ENCODE peak calls at places on chromosomes 6 and 20, in seven cellular contexts. J, A, P, I, Z, C and B are unnamed samples.

GRCh38 chr20:23106271-23106851 is 20.2 kb upstream of the CD93 start:
- DNase-seq in P (no peak), A (no peak), C (no peak), J (peak), I (peak), Z (peak), B (no peak)

GRCh38 chr20:16243470-16243869 is 329.8 kb downstream of the KIF16B start:
- DNase-seq in P (no peak), C (peak), I (no peak), J (no peak), A (no peak), Z (no peak), B (no peak)

GRCh38 chr20:9609892-9610502 is 95.6 kb downstream of the LAMP5 start:
- DNase-seq in A (no peak), I (peak), C (peak), P (peak), Z (peak), J (peak), B (no peak)

GRCh38 chr6:125781307-125781868 is 9.4 kb upstream of the NCOA7 start:
- DNase-seq in A (peak), J (no peak), C (no peak), Z (peak), P (peak), I (no peak), B (no peak)

GRCh38 chr6:117079946-117080345 is 185.4 kb upstream of the VGLL2 start:
- DNase-seq in A (no peak), Z (no peak), C (no peak), P (no peak), I (no peak), J (no peak), B (no peak)

GRCh38 chr6:158512809-158513208 is 47.1 kb upstream of the TMEM181 start:
- DNase-seq in P (no peak), J (no peak), Z (no peak), C (no peak), A (no peak), I (no peak), B (no peak)

GRCh38 chr6:6002005-6002808 is 4.5 kb downstream of the NRN1 start:
- DNase-seq in P (no peak), J (no peak), Z (no peak), A (no peak), I (no peak), C (no peak), B (no peak)

GRCh38 chr6:16973545-16974386 is 128.1 kb upstream of the STMND1 start:
- DNase-seq in Z (no peak), J (no peak), A (no peak), P (no peak), I (no peak), C (no peak), B (no peak)

GRCh38 chr20:55586626-55587025 is 418.7 kb downstream of the CBLN4 start:
- DNase-seq in P (no peak), J (no peak), C (no peak), A (no peak), Z (no peak), I (no peak), B (no peak)

GRCh38 chr6:137867685-137868509 is 838 bp downstream of the TNFAIP3 start:
- DNase-seq in A (peak), C (peak), P (no peak), J (no peak), I (peak), Z (no peak), B (no peak)

GRCh38 chr6:31771992-31772358 is 5.2 kb downstream of the VWA7 start:
- DNase-seq in P (peak), Z (peak), A (no peak), I (no peak), C (no peak), J (no peak), B (no peak)

DNA sequence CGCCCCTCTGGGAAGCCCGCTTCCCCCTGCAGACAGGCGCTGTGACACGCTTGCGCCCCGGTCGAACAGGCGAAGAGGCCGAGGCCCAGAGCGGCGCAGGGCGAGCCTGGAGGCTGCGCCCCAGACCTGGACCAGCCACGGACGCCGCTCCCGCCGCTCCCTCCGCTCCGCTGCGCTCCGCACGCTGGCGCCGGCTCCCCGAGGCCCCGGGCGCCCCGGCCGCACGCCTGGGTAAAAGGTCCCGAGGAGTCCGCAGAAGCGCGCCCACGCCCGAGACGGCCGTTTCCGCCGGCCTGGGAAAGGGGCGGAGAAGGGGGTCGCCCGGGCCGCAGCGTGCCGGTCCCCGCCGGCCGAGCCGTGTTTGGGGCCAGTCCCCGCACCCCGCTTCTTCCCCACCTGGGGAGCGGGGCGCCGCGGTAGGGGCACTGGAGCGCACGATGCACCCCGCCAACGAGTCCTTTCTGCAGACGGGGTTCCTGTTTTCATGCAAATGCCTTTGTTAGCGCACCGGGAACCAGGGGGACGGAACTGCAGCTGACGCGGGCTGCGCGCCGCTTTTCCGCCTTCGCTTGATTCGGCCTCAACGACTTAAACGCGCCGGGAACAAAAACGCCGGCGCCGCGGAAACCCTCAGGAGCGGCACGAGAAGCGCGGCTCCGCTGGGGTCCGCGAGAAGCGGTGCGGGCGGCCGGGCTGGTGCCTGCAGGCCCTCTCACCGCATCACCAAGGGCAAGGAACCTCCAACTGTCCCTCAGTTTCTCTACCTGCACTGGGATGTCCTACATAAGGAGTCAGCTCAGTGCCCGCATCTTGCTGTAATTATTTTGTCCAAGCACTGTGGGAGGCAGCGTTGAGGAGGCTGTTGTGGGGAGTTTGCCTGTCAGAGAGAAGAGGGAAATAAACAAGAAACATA is 91.7 kb upstream of the SIRPA start:
- DNase-seq in A (peak), I (peak), P (peak), Z (peak), C (no peak), J (peak), B (no peak)
- H3K4me3 ChIP-seq in A (peak), I (peak), P (peak), Z (peak), C (no peak), J (peak), B (peak)

DNA sequence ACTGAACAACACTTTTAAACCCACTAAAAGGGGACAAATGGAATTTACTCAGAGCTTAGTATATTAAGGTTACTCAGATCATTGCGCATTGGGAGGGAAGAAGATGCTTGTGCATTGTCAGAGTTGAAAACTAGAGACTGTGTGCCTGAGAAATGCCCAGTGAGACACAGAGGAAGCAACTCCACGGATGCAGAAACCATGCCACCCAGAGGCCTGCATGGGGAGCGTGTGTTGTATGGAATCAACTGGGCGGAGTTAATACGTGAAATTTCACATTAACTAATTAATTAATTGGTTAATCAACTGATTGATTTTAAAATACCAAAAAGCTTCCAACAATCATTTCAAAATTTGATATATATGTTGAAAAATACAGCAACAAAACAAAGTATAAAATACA is 391.6 kb downstream of the PLCB1 start:
- DNase-seq in A (no peak), Z (no peak), C (peak), P (no peak), I (no peak), J (no peak), B (no peak)
- TF ChIP-seq CTCF in A (no peak), Z (peak), C (peak), P (peak), I (no peak), J (no peak), B (peak)

GRCh38 chr6:165807249-165807951 is 144.4 kb upstream of the PDE10A start:
- DNase-seq in P (no peak), A (no peak), C (no peak), Z (no peak), I (no peak), J (no peak), B (no peak)

GRCh38 chr6:165806126-165806810 is 143.2 kb upstream of the PDE10A start:
- DNase-seq in A (no peak), P (no peak), Z (no peak), J (peak), C (no peak), I (no peak), B (no peak)

GRCh38 chr6:165804331-165805066 is 141.5 kb upstream of the PDE10A start:
- DNase-seq in J (no peak), C (no peak), Z (peak), A (peak), P (peak), I (no peak), B (no peak)

GRCh38 chr6:165805604-165806003 is 142.6 kb upstream of the PDE10A start:
- DNase-seq in A (no peak), J (no peak), Z (no peak), C (no peak), I (no peak), P (no peak), B (no peak)

GRCh38 chr6:165805067-165805525 is 142.1 kb upstream of the PDE10A start:
- DNase-seq in A (peak), C (no peak), Z (no peak), P (no peak), J (no peak), I (no peak), B (no peak)
- H3K4me3 ChIP-seq in A (no peak), C (no peak), Z (peak), P (no peak), J (peak), I (no peak), B (no peak)

DNA sequence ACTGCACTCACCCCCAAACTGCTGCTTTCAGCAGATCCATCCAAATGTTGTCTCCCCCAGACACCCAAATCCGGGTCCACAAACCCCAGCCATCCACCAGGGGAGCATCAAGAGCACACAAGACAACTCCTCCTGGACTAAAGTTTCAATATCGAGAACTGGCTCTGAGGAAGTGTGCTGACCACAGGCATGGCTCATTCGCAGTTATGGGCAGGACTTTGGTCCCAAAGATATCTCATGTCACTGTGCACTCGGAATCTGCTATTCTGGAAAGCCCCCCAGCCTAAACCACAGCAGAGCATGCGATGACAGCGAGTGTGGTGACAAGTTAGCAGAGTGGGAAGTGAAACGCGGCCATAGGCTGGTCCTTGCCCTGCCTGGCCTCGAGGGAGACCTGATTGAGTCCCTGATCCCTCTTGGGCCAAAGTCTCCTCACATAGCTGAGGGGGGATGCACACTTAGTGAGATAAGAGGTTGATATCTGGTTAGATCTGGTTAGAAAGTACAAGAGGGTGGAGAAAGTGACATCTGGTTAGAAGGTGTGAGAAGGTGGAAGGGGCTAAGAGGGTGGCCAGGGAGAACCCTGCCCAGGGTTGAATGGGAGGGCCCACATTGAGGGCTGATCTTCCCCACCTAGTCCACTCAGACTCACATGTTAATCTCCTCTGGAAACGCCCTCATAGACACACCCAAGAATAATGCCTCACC is 149.7 kb downstream of the MRPL14 start:
- DNase-seq in Z (no peak), A (peak), P (no peak), C (no peak), J (no peak), I (no peak), B (no peak)
- TF ChIP-seq CTCF in Z (no peak), A (no peak), P (peak), C (no peak), J (no peak), I (no peak), B (no peak)

GRCh38 chr6:38045701-38046305 is 226.3 kb downstream of the ZFAND3 start:
- DNase-seq in Z (no peak), I (no peak), A (no peak), J (no peak), P (no peak), C (no peak), B (no peak)
- H3K4me3 ChIP-seq in Z (no peak), I (no peak), A (no peak), J (no peak), P (no peak), C (no peak), B (no peak)

DNA sequence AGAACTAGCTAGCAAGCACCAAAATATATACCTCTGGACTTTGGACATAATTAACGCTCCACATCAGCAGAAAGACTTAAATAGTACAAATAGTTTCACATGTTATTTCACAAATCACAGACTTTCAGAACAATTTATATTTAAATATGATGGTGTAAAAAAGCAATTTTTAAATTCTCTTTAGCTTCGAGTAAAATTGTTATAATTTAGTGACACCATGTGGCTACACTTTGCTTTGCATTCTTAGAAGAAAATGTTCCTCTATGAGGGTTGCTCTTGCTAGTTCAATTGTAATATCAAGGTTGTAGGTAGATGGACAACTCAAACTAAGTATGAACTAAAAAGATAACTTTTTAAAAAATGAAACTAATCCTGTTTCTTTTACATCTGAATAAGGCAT is 69.0 kb downstream of the BTBD9 start:
- DNase-seq in J (no peak), C (peak), A (no peak), P (no peak), Z (peak), I (no peak), B (no peak)
- TF ChIP-seq CTCF in J (peak), C (peak), A (no peak), P (peak), Z (peak), I (no peak), B (peak)